ENCODE peak calls at places on chromosomes 7 and 10, in nine cellular contexts. Q is sigmoid colon, F is IMR-90, U is erythroblast, S is H1, C is endothelial cell of umbilical vein, N is heart left ventricle, J is ovary, I is lower leg skin. X is an unnamed sample.

GRCh38 chr7:137564677-137565076 is 221.1 kb upstream of the PTN start:
- DNase-seq in J (no peak), U (no peak), F (no peak), N (no peak), Q (no peak), I (no peak), S (no peak), C (no peak), X (no peak)

GRCh38 chr7:157828881-157829280 is 492.1 kb downstream of the DNAJB6 start:
- DNase-seq in S (no peak), I (no peak), N (no peak), U (no peak), Q (no peak), J (no peak), C (no peak), F (no peak), X (no peak)

GRCh38 chr7:42142089-42142488 is 94.9 kb downstream of the GLI3 start:
- DNase-seq in F (no peak), Q (no peak), C (no peak), U (no peak), I (no peak), J (no peak), S (peak), N (no peak), X (no peak)

GRCh38 chr7:121446526-121446925 is 50.4 kb upstream of the FAM3C start:
- DNase-seq in J (no peak), S (no peak), F (no peak), C (no peak), Q (no peak), N (no peak), I (no peak), U (no peak), X (no peak)

GRCh38 chr7:145978769-145979168 is 137.8 kb upstream of the CNTNAP2 start:
- DNase-seq in S (no peak), F (no peak), Q (no peak), C (no peak), N (no peak), J (no peak), U (no peak), I (no peak), X (no peak)

GRCh38 chr10:69635428-69636272 is 5.6 kb downstream of the FAM241B start:
- DNase-seq in J (no peak), S (no peak), N (no peak), F (no peak), U (no peak), C (no peak), I (no peak), Q (no peak), X (no peak)

GRCh38 chr10:51502124-51502523 is 197.3 kb downstream of the CSTF2T start:
- DNase-seq in U (no peak), Q (no peak), S (no peak), F (peak), J (no peak), N (no peak), C (no peak), I (no peak), X (no peak)

GRCh38 chr10:31770307-31770902 is 158.2 kb downstream of the ARHGAP12 start:
- DNase-seq in I (no peak), J (no peak), N (no peak), S (no peak), U (peak), C (peak), Q (no peak), F (no peak), X (peak)

GRCh38 chr10:3720228-3721019 is 64.6 kb downstream of the KLF6 start:
- DNase-seq in C (peak), N (no peak), S (no peak), I (peak), J (no peak), F (peak), U (no peak), Q (peak), X (peak)

GRCh38 chr7:54987772-54988171 is 31.0 kb upstream of the EGFR start:
- DNase-seq in Q (no peak), N (no peak), J (no peak), U (no peak), S (no peak), F (no peak), I (no peak), C (no peak), X (no peak)

GRCh38 chr10:338176-339037 is 203.2 kb downstream of the ZMYND11 start:
- DNase-seq in F (peak), N (no peak), I (no peak), U (no peak), Q (no peak), C (no peak), S (no peak), J (no peak), X (peak)

GRCh38 chr10:86936661-86937501 is 20.5 kb downstream of the MMRN2 start:
- DNase-seq in J (peak), S (no peak), Q (no peak), C (no peak), U (no peak), F (peak), I (peak), N (no peak), X (no peak)

GRCh38 chr10:129617768-129618167 is 150.7 kb downstream of the MGMT start:
- DNase-seq in F (no peak), J (no peak), I (no peak), Q (no peak), N (no peak), S (no peak), C (no peak), U (no peak), X (no peak)

GRCh38 chr10:124293641-124294449 is 124.9 kb downstream of the OAT start:
- DNase-seq in C (no peak), S (no peak), U (no peak), N (no peak), F (no peak), J (no peak), Q (peak), I (no peak), X (no peak)

GRCh38 chr10:49593998-49594397 is 16.1 kb upstream of the SLC18A3 start:
- DNase-seq in Q (no peak), S (no peak), U (no peak), C (no peak), I (peak), F (no peak), N (no peak), J (no peak), X (peak)

GRCh38 chr10:7445474-7446135 is 34.8 kb upstream of the SFMBT2 start:
- DNase-seq in I (no peak), U (no peak), Q (no peak), S (no peak), F (no peak), J (no peak), C (no peak), N (no peak), X (no peak)

GRCh38 chr7:116329845-116330503 is 119.6 kb downstream of the TES start:
- DNase-seq in I (no peak), S (no peak), F (no peak), C (no peak), N (no peak), J (no peak), Q (no peak), U (no peak), X (no peak)

GRCh38 chr7:156753630-156754029 is 113.1 kb downstream of the RNF32 start:
- DNase-seq in F (no peak), U (no peak), J (no peak), C (no peak), N (no peak), I (no peak), Q (no peak), S (no peak), X (no peak)

GRCh38 chr7:109020251-109020650 is 450.6 kb downstream of the DNAJB9 start:
- DNase-seq in I (no peak), N (no peak), J (no peak), F (no peak), Q (no peak), U (no peak), S (no peak), C (no peak), X (no peak)

GRCh38 chr7:47285860-47286491 is 295.9 kb downstream of the TNS3 start:
- DNase-seq in N (no peak), J (no peak), Q (peak), U (no peak), F (no peak), C (no peak), S (no peak), I (no peak), X (no peak)

GRCh38 chr7:64888901-64889685 is 14.0 kb upstream of the ZNF273 start:
- DNase-seq in N (no peak), J (peak), S (peak), Q (no peak), C (peak), I (peak), F (no peak), U (peak), X (peak)

GRCh38 chr10:21705828-21706176 is 171.8 kb downstream of the MLLT10 start:
- DNase-seq in Q (no peak), S (no peak), N (no peak), C (peak), F (no peak), U (no peak), I (no peak), J (no peak), X (no peak)

GRCh38 chr7:136687693-136688322 is 180.6 kb upstream of the CHRM2 start:
- DNase-seq in I (no peak), Q (no peak), N (no peak), S (no peak), J (no peak), U (no peak), C (peak), F (peak), X (no peak)

GRCh38 chr10:62732841-62733653 is 71.5 kb upstream of the ADO start:
- DNase-seq in I (no peak), U (no peak), F (peak), N (no peak), S (no peak), Q (no peak), J (no peak), C (no peak), X (no peak)

GRCh38 chr10:57849726-57850357 is 417.9 kb downstream of the IPMK start:
- DNase-seq in F (peak), J (no peak), N (no peak), I (no peak), S (no peak), Q (no peak), U (no peak), C (no peak), X (no peak)

GRCh38 chr7:49630513-49630912 is 142.9 kb upstream of the VWC2 start:
- DNase-seq in I (no peak), J (no peak), C (no peak), Q (no peak), F (no peak), N (no peak), U (no peak), S (no peak), X (no peak)

GRCh38 chr10:14476641-14477407 is 146.1 kb upstream of the FRMD4A start:
- DNase-seq in J (no peak), C (no peak), F (peak), Q (no peak), N (no peak), S (no peak), U (no peak), I (no peak), X (no peak)

GRCh38 chr10:87700031-87700796 is 40.5 kb downstream of the PAPSS2 start:
- DNase-seq in J (no peak), I (no peak), N (no peak), U (no peak), C (no peak), S (no peak), F (peak), Q (no peak), X (no peak)

GRCh38 chr7:47677664-47678063 is 95.8 kb upstream of the TNS3 start:
- DNase-seq in N (no peak), U (no peak), Q (no peak), J (no peak), C (no peak), S (no peak), I (no peak), F (no peak), X (no peak)

GRCh38 chr10:20995123-20995978 is 98.2 kb upstream of the NEBL start:
- DNase-seq in U (no peak), J (no peak), S (no peak), N (no peak), Q (no peak), I (no peak), C (no peak), F (no peak), X (no peak)

DNA sequence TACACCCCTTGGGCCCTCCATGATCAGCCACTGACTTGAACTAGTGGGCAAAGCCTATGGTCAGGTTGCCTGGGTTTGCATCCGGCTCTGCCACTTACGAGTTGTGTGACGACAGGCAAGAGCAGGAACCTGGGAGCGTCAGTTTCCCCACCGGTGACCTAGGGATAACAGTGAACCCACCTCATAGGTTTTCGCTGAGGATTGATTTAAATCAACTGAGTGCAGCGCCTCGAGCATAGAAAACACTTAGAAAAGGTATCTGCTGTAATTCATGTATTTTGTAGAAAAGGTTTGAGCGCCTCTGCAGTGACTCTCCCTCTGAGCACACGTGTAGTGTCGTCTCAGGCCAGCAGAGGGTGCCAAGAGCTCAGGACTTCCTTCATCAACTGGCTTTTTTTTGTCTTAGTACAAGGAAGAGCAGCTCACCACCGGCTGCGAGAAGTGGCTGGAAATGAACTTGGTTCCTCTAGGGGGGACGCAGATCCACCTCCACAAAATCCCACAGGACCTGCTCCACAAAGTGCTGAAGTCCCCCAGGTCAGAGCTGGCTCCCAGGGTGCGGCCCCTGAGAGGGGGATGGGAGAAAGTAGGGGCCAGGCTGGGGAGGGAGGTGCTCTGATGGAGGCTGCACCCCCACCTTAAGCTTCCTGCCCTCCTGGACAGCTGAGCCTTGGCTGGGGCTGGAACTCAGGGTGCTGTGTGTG is 27.7 kb downstream of the BTBD16 start:
- DNase-seq in J (peak), S (peak), U (peak), Q (peak), N (peak), F (peak), I (peak), C (peak), X (no peak)
- TF ChIP-seq POLR2A in J (no peak), S (no peak), U (no peak), Q (no peak), N (no peak), F (peak), I (no peak), C (no peak), X (no peak)

DNA sequence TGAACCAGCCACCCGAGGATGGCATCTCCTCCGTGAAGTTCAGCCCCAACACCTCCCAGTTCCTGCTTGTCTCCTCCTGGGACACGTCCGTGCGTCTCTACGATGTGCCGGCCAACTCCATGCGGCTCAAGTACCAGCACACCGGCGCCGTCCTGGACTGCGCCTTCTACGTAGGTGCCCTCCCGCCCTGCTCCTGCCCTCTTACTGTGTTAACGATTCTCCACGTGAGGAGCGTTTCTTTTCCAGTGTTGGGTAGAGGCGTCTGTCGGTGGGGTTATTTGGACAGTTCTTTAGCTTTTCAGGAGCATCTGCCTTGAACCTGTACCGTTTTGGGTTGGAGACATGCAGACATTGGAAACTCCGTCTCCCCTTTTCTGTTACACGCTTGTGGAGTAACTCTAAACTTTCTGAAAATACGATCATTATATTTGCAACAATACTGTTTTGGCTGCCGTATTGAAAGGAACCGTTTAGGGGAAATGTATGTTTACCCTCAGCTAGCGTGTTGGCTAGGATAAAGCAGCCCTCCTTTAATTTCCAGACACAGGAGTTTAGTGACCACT is 822 bp downstream of the BUB3 start:
- DNase-seq in I (no peak), U (peak), F (peak), Q (no peak), N (no peak), J (no peak), C (no peak), S (no peak), X (peak)
- TF ChIP-seq POLR2A in I (no peak), U (no peak), F (no peak), Q (no peak), N (no peak), J (no peak), C (no peak), S (no peak), X (no peak)

GRCh38 chr7:27165655-27166474 is 528 bp upstream of the HOXA9 start:
- DNase-seq in I (no peak), S (no peak), U (no peak), N (no peak), C (no peak), F (no peak), J (no peak), Q (peak), X (peak)

GRCh38 chr7:27166475-27167169 is 1.3 kb upstream of the HOXA9 start:
- DNase-seq in J (no peak), S (no peak), C (no peak), Q (no peak), U (no peak), N (peak), F (no peak), I (no peak), X (no peak)

GRCh38 chr7:27164381-27165088 is 802 bp downstream of the HOXA9 start:
- DNase-seq in C (no peak), Q (peak), U (no peak), I (no peak), F (no peak), J (no peak), S (no peak), N (peak), X (no peak)

GRCh38 chr7:27163776-27164380 is 1.5 kb downstream of the HOXA9 start:
- DNase-seq in F (no peak), S (no peak), U (no peak), N (peak), C (no peak), I (no peak), Q (peak), J (no peak), X (no peak)

DNA sequence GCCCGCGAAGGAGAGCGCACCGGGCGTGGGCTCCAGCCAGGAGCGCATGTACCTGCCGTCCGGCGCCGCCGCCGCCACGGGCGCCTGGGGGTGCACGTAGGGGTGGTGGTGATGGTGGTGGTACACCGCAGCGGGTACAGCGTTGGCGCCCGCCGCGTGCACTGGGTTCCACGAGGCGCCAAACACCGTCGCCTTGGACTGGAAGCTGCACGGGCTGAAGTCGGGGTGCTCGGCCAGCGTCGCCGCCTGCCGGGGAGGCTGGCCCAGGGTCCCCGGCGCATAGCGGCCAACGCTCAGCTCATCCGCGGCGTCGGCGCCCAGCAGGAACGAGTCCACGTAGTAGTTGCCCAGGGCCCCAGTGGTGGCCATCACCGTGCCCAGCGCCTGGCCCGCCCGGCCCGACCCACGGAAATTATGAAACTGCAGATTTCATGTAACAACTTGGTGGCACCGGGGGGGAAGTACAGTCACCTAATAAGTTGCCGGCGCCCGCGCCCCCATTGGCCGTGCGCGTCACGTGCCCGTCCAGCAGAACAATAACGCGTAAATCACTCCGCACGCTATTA is at the start of gene HOXA9:
- DNase-seq in C (peak), S (no peak), N (peak), F (peak), J (no peak), I (peak), U (peak), Q (peak), X (peak)
- TF ChIP-seq POLR2A in C (peak), S (no peak), N (no peak), F (no peak), J (no peak), I (no peak), U (no peak), Q (peak), X (no peak)

GRCh38 chr10:110209399-110209925 is 2.1 kb downstream of the MXI1 start:
- DNase-seq in N (peak), I (peak), C (peak), Q (peak), U (peak), J (peak), S (peak), F (peak), X (peak)
- TF ChIP-seq POLR2A in N (no peak), I (no peak), C (no peak), Q (no peak), U (peak), J (peak), S (no peak), F (no peak), X (peak)

DNA sequence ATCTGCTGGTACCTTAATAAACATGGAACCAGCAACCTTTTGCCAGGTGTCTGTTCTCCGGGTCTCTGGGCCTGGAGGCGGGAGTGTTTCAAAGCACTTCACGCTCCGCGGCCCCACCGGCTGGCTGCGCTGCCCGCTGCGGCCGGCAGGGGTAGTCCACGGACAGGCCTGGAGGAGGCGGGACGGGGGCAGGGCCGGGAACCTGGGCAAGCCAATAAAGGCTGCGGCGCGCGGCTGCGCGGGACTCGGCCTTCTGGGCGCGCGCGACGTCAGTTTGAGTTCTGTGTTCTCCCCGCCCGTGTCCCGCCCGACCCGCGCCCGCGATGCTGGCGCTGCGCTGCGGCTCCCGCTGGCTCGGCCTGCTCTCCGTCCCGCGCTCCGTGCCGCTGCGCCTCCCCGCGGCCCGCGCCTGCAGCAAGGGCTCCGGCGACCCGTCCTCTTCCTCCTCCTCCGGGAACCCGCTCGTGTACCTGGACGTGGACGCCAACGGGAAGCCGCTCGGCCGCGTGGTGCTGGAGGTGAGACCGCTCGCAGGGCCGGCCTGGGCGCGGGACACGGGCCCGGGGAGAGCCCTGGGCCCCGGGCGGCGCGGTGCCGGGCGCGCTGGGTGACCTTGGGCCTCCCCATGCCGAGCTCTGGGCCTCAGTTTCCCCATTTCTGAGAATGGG is at the start of gene PPIF:
- DNase-seq in N (peak), Q (peak), C (peak), I (peak), S (peak), U (peak), F (peak), J (peak), X (peak)
- TF ChIP-seq POLR2A in N (peak), Q (no peak), C (peak), I (peak), S (peak), U (peak), F (peak), J (peak), X (peak)